ENCODE peak calls at places on chromosomes 5 and 9, in nine cellular contexts. X is osteoblast, S is mammary epithelial cell, T is neural progenitor cell, Q is SK-N-SH, J is PC-3, L is fibroblast of lung, K is mesendoderm, Y is Karpas-422. B is an unnamed sample.

GRCh38 chr9:104993291-104993963 is 65.5 kb upstream of the ABCA1 start:
- DNase-seq in J (no peak), S (no peak), Y (no peak), Q (no peak), X (peak; percentile 85), L (peak; percentile 91), K (peak; percentile 99), T (peak; percentile 85), B (no peak)

GRCh38 chr5:133864711-133865110 is 103.7 kb downstream of the C5orf15 start:
- DNase-seq in S (no peak), T (no peak), Y (no peak), J (no peak), Q (no peak), K (no peak), L (no peak), X (no peak), B (no peak)

GRCh38 chr9:89433826-89434225 is 64.1 kb downstream of the SEMA4D start:
- DNase-seq in S (no peak), Q (no peak), J (no peak), X (peak; percentile 95), L (peak; percentile 78), K (no peak), T (no peak), Y (no peak), B (no peak)

GRCh38 chr9:22815246-22815645 is 368.6 kb downstream of the DMRTA1 start:
- DNase-seq in T (no peak), K (no peak), J (no peak), Q (no peak), X (no peak), L (no peak), S (no peak), Y (no peak), B (peak; percentile 35)

GRCh38 chr5:76715734-76716455 is at the start of gene F2R:
- DNase-seq in T (peak; percentile 91), K (peak; percentile 85), Q (peak; percentile 94), J (peak; percentile 38), X (peak; percentile 95), S (peak; percentile 44), L (peak; percentile 81), Y (no peak), B (peak; percentile 60)

GRCh38 chr9:111615928-111616327 is 15.2 kb upstream of the DNAJC25 start:
- DNase-seq in L (peak; percentile 43), Q (no peak), K (no peak), J (no peak), S (no peak), T (no peak), Y (no peak), X (no peak), B (no peak)

GRCh38 chr5:149035282-149035882 is 27.5 kb downstream of the SH3TC2 start:
- DNase-seq in Y (peak; percentile 89), Q (peak; percentile 67), T (peak; percentile 77), S (peak; percentile 61), L (peak; percentile 53), K (peak; percentile 81), X (peak; percentile 68), J (peak; percentile 98), B (peak; percentile 64)

GRCh38 chr9:95620296-95620695 is 103.5 kb upstream of the PTCH1 start:
- DNase-seq in J (no peak), Y (no peak), T (no peak), S (no peak), K (no peak), L (no peak), Q (no peak), X (no peak), B (no peak)

GRCh38 chr5:140565780-140566095 is 1.1 kb downstream of the SLC35A4 start:
- DNase-seq in T (peak; percentile 19), X (peak; percentile 76), Y (peak; percentile 37), S (no peak), L (no peak), Q (no peak), J (no peak), K (peak; percentile 44), B (no peak)

GRCh38 chr5:103475629-103476240 is 86.9 kb downstream of the NUDT12 start:
- DNase-seq in T (peak; percentile 42), X (peak; percentile 37), J (peak; percentile 91), Y (peak; percentile 77), S (peak; percentile 32), L (peak; percentile 36), K (peak; percentile 43), Q (peak; percentile 9), B (peak; percentile 50)

GRCh38 chr5:93191016-93191415 is 390.0 kb downstream of the NR2F1-AS1 start:
- DNase-seq in S (no peak), T (peak; percentile 32), Q (no peak), L (peak; percentile 73), K (peak; percentile 12), J (no peak), Y (no peak), X (no peak), B (no peak)
- H3K4me2 ChIP-seq in S (no peak overlapping the region), T (no peak overlapping the region), Q (no peak overlapping the region), L (no peak overlapping the region), K (no peak overlapping the region), J (peak overlapping the region; percentile 70), Y (no peak overlapping the region), X (no peak overlapping the region), B (no peak overlapping the region)

DNA sequence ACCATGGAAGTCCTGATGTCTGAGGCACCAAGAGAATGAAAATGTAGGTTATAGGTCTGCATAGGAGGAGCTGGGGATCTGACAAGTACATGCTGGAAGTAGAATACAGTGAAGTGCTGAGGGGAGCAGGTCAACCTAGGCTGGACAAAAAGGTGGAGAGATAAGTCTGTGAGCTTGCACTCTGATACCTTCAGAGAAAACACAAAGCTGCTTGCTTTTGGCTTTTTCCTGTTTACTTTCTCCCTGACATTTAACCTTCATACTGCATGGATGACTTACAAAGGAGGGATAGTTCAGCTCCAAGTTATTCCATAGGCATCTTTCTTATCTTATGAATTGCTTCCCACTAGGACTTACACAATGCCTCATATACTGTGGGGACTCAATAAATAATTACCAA is 256.7 kb upstream of the NREP start:
- DNase-seq in Q (no peak), X (no peak), L (no peak), T (no peak), K (no peak), S (no peak), Y (no peak), J (no peak), B (no peak)
- H3K4me2 ChIP-seq in Q (no peak overlapping the region), X (no peak overlapping the region), L (no peak overlapping the region), T (no peak overlapping the region), K (no peak overlapping the region), S (no peak overlapping the region), Y (no peak overlapping the region), J (no peak overlapping the region), B (no peak overlapping the region)

GRCh38 chr5:143699121-143699520 is 112.8 kb upstream of the HMHB1 start:
- DNase-seq in Q (no peak), X (no peak), L (peak; percentile 29), S (no peak), Y (no peak), J (no peak), K (no peak), T (no peak), B (no peak)

GRCh38 chr5:143698534-143698933 is 113.4 kb upstream of the HMHB1 start:
- DNase-seq in S (no peak), Y (no peak), Q (no peak), L (peak; percentile 55), K (no peak), T (no peak), J (no peak), X (no peak), B (no peak)

GRCh38 chr5:143695941-143696340 is 116.0 kb upstream of the HMHB1 start:
- DNase-seq in Y (no peak), T (no peak), L (peak; percentile 55), Q (no peak), J (no peak), K (no peak), X (no peak), S (no peak), B (no peak)

GRCh38 chr5:143695244-143695885 is 116.6 kb upstream of the HMHB1 start:
- DNase-seq in Y (no peak), X (no peak), S (no peak), Q (no peak), T (no peak), L (no peak), J (no peak), K (no peak), B (no peak)

DNA sequence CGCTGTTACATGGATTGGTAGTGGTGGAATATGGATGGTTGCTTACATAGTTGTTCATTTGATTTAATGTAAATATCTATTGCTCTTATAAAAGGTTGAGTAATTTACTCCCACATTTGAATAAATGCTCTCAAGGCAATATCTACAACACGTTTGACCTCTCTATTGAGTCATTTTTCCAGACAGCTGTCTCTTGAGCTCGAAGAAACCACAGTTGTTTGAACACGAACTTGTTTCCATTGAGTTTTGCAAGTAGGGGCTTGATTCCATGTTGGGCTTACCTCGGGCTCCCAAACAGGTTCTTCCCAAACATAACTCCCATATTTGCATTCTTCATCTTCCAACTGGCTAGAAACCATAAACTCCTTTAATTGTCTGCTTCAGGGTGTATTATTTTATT is 115.0 kb upstream of the HMHB1 start:
- DNase-seq in J (no peak), Q (no peak), L (no peak), X (no peak), S (peak; percentile 94), T (no peak), Y (no peak), K (no peak), B (no peak)
- H3K4me2 ChIP-seq in J (no peak overlapping the region), Q (no peak overlapping the region), L (no peak overlapping the region), X (no peak overlapping the region), S (peak overlapping the region; percentile 58), T (no peak overlapping the region), Y (no peak overlapping the region), K (no peak overlapping the region), B (no peak overlapping the region)

GRCh38 chr5:146866263-146866662 is 12.3 kb downstream of the PPP2R2B start:
- DNase-seq in T (no peak), S (no peak), J (no peak), K (no peak), L (no peak), Q (no peak), Y (no peak), X (no peak), B (no peak)
- H3K4me2 ChIP-seq in T (no peak overlapping the region), S (no peak overlapping the region), J (no peak overlapping the region), K (no peak overlapping the region), L (no peak overlapping the region), Q (no peak overlapping the region), Y (no peak overlapping the region), X (no peak overlapping the region), B (no peak overlapping the region)

DNA sequence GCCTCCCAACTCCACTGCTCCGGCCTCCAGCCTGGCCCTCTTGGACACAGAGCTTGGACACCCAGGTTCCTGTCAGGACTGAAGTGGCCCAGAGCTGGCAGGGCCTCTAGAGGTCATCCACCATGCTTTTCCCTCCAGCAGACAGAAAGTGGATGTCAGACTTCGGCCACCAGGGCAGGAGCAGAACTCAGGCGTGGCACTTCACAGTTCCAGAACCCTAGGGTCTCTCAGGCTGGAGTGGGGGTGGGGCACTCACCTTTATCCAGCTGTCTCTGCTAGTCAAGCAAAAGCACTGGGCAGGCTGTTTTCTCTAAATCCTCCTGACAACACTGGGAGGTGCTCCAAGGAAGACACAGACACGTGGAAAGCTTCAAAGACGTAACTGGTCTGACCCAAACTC is 35.6 kb upstream of the N4BP3 start:
- DNase-seq in K (peak; percentile 53), T (peak; percentile 25), X (no peak), S (no peak), Q (no peak), L (no peak), J (no peak), Y (no peak), B (no peak)
- H3K4me2 ChIP-seq in K (no peak overlapping the region), T (no peak overlapping the region), X (no peak overlapping the region), S (no peak overlapping the region), Q (no peak overlapping the region), L (no peak overlapping the region), J (no peak overlapping the region), Y (no peak overlapping the region), B (no peak overlapping the region)

GRCh38 chr5:82389347-82389746 is 111.2 kb upstream of the RPS23 start:
- DNase-seq in Q (no peak), T (no peak), S (no peak), K (no peak), J (no peak), L (no peak), Y (no peak), X (no peak), B (no peak)
- H3K4me2 ChIP-seq in Q (peak overlapping the region; percentile 75), T (no peak overlapping the region), S (no peak overlapping the region), K (no peak overlapping the region), J (peak overlapping the region; percentile 75), L (peak overlapping the region; percentile 40), Y (no peak overlapping the region), X (peak overlapping the region; percentile 63), B (no peak overlapping the region)